ENCODE peak calls at places on chromosome 1, in seven cellular contexts. F is SK-N-SH, O is HCT116, K is HepG2, J is H1, X is GM12878, E is K562. V is an unnamed sample.

GRCh38 chr1:152110365-152110859 is 4.8 kb downstream of the TCHH start:
- DNase-seq in F (no peak), X (no peak), J (peak; percentile 69), K (no peak), O (no peak), E (no peak), V (peak; percentile 81)

GRCh38 chr1:212699839-212700596 is at the start of gene BATF3:
- DNase-seq in F (peak; percentile 73), O (no peak), K (no peak), J (peak; percentile 55), E (no peak), X (no peak), V (no peak)

GRCh38 chr1:25051504-25051903 is 121.4 kb upstream of the RUNX3 start:
- DNase-seq in J (no peak), O (no peak), E (no peak), F (no peak), K (no peak), X (no peak), V (no peak)

GRCh38 chr1:79043506-79043905 is 37.0 kb upstream of the ADGRL4 start:
- DNase-seq in E (no peak), K (no peak), F (no peak), J (no peak), X (no peak), O (no peak), V (no peak)

GRCh38 chr1:21861602-21862429 is 49.8 kb downstream of the LDLRAD2 start:
- DNase-seq in E (no peak), J (no peak), F (no peak), X (no peak), O (no peak), K (peak; percentile 65), V (no peak)

GRCh38 chr1:234260578-234260977 is 112.7 kb upstream of the COA6 start:
- DNase-seq in X (no peak), J (no peak), F (no peak), O (no peak), K (no peak), E (no peak), V (no peak)

GRCh38 chr1:64440423-64440822 is 29.5 kb upstream of the CACHD1 start:
- DNase-seq in X (no peak), F (no peak), K (no peak), O (no peak), E (no peak), J (no peak), V (no peak)

GRCh38 chr1:89865498-89866385 is 44.9 kb downstream of the LRRC8D start:
- DNase-seq in E (no peak), F (no peak), X (no peak), K (no peak), J (no peak), O (peak; percentile 64), V (no peak)

GRCh38 chr1:180884588-180885300 is 28.0 kb upstream of the KIAA1614 start:
- DNase-seq in J (no peak), E (no peak), O (no peak), F (no peak), X (no peak), K (no peak), V (no peak)

GRCh38 chr1:175499595-175500367 is 243.6 kb downstream of the TNR start:
- DNase-seq in F (no peak), J (no peak), K (no peak), O (no peak), X (no peak), E (no peak), V (no peak)

GRCh38 chr1:66933887-66934700 is 9.3 kb downstream of the MIER1 start:
- DNase-seq in K (no peak), X (no peak), E (no peak), F (no peak), J (no peak), O (no peak), V (no peak)

GRCh38 chr1:62356257-62356835 is 37.1 kb upstream of the KANK4 start:
- DNase-seq in K (no peak), F (no peak), O (peak; percentile 19), X (peak; percentile 9), E (no peak), J (no peak), V (no peak)

GRCh38 chr1:241703001-241703400 is 50.9 kb downstream of the WDR64 start:
- DNase-seq in J (no peak), O (no peak), X (no peak), K (no peak), E (no peak), F (no peak), V (no peak)

GRCh38 chr1:37389327-37389726 is 85.1 kb upstream of the ZC3H12A start:
- DNase-seq in X (no peak), O (no peak), F (no peak), E (no peak), K (no peak), J (no peak), V (no peak)

GRCh38 chr1:33094971-33095604 is 14.1 kb downstream of the AZIN2 start:
- DNase-seq in J (peak; percentile 93), F (peak; percentile 68), O (peak; percentile 60), X (no peak), E (peak; percentile 35), K (peak; percentile 37), V (peak; percentile 71)

GRCh38 chr1:163372576-163372975 is 50.8 kb downstream of the NUF2 start:
- DNase-seq in J (no peak), F (no peak), K (no peak), O (no peak), X (no peak), E (no peak), V (no peak)

GRCh38 chr1:224541901-224542610 is 74.1 kb upstream of the CNIH3 start:
- DNase-seq in E (no peak), J (no peak), O (no peak), K (no peak), F (no peak), X (no peak), V (no peak)

GRCh38 chr1:156911587-156912298 is 8.7 kb upstream of the LRRC71 start:
- DNase-seq in E (no peak), J (no peak), K (no peak), X (no peak), F (no peak), O (no peak), V (no peak)

GRCh38 chr1:87151500-87152421 is 176.9 kb upstream of the LMO4 start:
- DNase-seq in O (no peak), J (peak; percentile 82), X (peak; percentile 75), K (no peak), F (no peak), E (peak; percentile 75), V (no peak)

GRCh38 chr1:65691962-65692361 is 100.7 kb upstream of the PDE4B start:
- DNase-seq in X (no peak), F (no peak), O (no peak), J (no peak), E (no peak), K (no peak), V (no peak)

GRCh38 chr1:206684478-206685255 is at the start of gene MAPKAPK2:
- DNase-seq in K (no peak), J (peak; percentile 73), X (no peak), F (peak; percentile 99), O (peak; percentile 23), E (peak; percentile 99), V (peak; percentile 81)

GRCh38 chr1:209405183-209405823 is 178.2 kb upstream of the CAMK1G start:
- DNase-seq in O (no peak), X (no peak), J (no peak), K (no peak), F (no peak), E (no peak), V (no peak)

GRCh38 chr1:35210306-35211112 is 17.6 kb upstream of the SFPQ start:
- DNase-seq in K (no peak), E (no peak), X (no peak), J (peak; percentile 66), O (no peak), F (no peak), V (no peak)

GRCh38 chr1:113811353-113811887 is 856 bp downstream of the RSBN1 start:
- DNase-seq in E (peak; percentile 51), O (no peak), K (peak; percentile 9), X (no peak), J (no peak), F (peak; percentile 19), V (peak; percentile 11)

GRCh38 chr1:9388628-9389184 is 96.0 kb downstream of the SPSB1 start:
- DNase-seq in X (no peak), O (peak; percentile 29), F (no peak), K (no peak), E (peak; percentile 53), J (no peak), V (no peak)

GRCh38 chr1:41391834-41392527 is 30.7 kb downstream of the FOXO6 start:
- DNase-seq in O (no peak), F (no peak), K (no peak), J (no peak), X (no peak), E (no peak), V (no peak)

GRCh38 chr1:90706437-90707362 is 10.4 kb downstream of the BARHL2 start:
- DNase-seq in F (peak; percentile 56), X (no peak), J (peak; percentile 80), E (no peak), O (no peak), K (peak; percentile 5), V (peak; percentile 23)

DNA sequence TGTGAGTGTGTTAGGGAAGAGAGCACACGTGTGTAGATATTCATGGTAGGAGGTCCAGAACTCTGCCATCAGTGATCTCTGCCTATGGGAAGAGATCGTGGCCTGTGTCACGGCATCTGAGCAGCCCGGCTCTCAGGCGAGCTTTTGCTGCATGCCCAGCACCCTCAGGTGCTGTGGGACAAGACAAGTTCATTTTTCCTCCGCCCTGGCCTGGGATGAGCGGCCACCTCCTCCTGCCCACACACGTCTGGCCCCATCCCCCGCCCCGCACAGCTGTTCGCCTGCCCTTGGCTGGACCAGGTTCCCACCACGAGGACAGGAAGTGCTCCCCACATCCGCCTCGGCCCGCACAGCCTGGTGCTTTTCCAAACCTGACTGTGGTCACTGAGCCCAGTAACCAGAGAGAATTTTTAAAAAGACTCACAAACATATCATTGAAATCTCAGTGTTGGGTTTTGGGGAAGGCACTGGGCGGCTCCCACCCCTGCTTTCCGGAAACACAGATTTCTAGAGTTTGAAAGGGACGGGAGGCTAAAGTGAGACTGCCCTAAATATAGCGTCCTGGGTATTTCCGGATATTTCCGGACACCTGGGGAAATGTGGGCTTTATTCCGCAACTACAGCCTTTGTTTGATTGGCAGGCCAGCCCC is 18.0 kb downstream of the BMP8A start:
- DNase-seq in J (no peak), K (no peak), E (no peak), O (no peak), F (no peak), X (peak; percentile 54), V (no peak)
- TF ChIP-seq JUND in J (no peak), K (no peak), E (no peak), O (no peak), F (no peak), X (no peak), V (no peak)

GRCh38 chr1:20262810-20263534 is 27.7 kb upstream of the VWA5B1 start:
- DNase-seq in K (no peak), X (no peak), F (no peak), J (no peak), O (no peak), E (no peak), V (no peak)
- TF ChIP-seq JUND in K (no peak), X (no peak), F (no peak), J (no peak), O (no peak), E (no peak), V (no peak)

GRCh38 chr1:15958788-15959187 is 17.1 kb downstream of the ZBTB17 start:
- DNase-seq in X (no peak), O (no peak), F (peak; percentile 31), E (no peak), K (no peak), J (no peak), V (no peak)
- TF ChIP-seq JUND in X (no peak), O (no peak), F (no peak), E (no peak), K (no peak), J (no peak), V (no peak)

GRCh38 chr1:185846672-185847440 is 112.7 kb downstream of the HMCN1 start:
- DNase-seq in O (no peak), J (no peak), K (no peak), E (no peak), F (no peak), X (no peak), V (no peak)
- TF ChIP-seq JUND in O (no peak), J (no peak), K (no peak), E (no peak), F (no peak), X (no peak), V (no peak)

V was measured in T47D.